ENCODE peak calls at places on chromosomes 2 and 18, in five cellular contexts. M is psoas muscle, G is OCI-LY7, N is H9, H is endothelial cell. Y is an unnamed sample.

GRCh38 chr18:36333418-36333817 is 35.9 kb downstream of the FHOD3 start:
- DNase-seq in M (no peak), G (no peak), N (no peak), H (no peak), Y (no peak)

GRCh38 chr2:239544846-239545465 is 144.1 kb upstream of the HDAC4 start:
- DNase-seq in M (no peak), G (peak; percentile 1), N (no peak), H (no peak), Y (no peak)

GRCh38 chr2:234158189-234158588 is 107.7 kb downstream of the SPP2 start:
- DNase-seq in M (no peak), G (no peak), N (no peak), H (no peak), Y (no peak)

GRCh38 chr18:2324459-2324858 is 246.8 kb downstream of the METTL4 start:
- DNase-seq in M (no peak), G (no peak), N (no peak), H (no peak), Y (no peak)

GRCh38 chr18:9474103-9474982 is 970 bp upstream of the RALBP1 start:
- DNase-seq in M (no peak), G (no peak), N (peak; percentile 29), H (no peak), Y (no peak)

GRCh38 chr2:23654756-23655155 is 269.8 kb downstream of the KLHL29 start:
- DNase-seq in M (no peak), G (no peak), N (no peak), H (no peak), Y (no peak)

GRCh38 chr2:126843046-126843445 is 55.6 kb upstream of the TEX51 start:
- DNase-seq in M (no peak), G (no peak), N (no peak), H (no peak), Y (no peak)

GRCh38 chr2:44371445-44371844 is 9.7 kb downstream of the CAMKMT start:
- DNase-seq in M (no peak), G (no peak), N (no peak), H (no peak), Y (no peak)

GRCh38 chr18:2970762-2971659 is 41.9 kb downstream of the LPIN2 start:
- DNase-seq in M (no peak), G (no peak), N (no peak), H (no peak), Y (no peak)

GRCh38 chr2:174866421-174866820 is 102.1 kb upstream of the CHRNA1 start:
- DNase-seq in M (no peak), G (no peak), N (no peak), H (no peak), Y (no peak)

GRCh38 chr18:33817096-33817495 is 239.1 kb downstream of the ASXL3 start:
- DNase-seq in M (no peak), G (no peak), N (no peak), H (no peak), Y (no peak)

GRCh38 chr2:195658541-195658890 is 1.5 kb downstream of the SLC39A10 start:
- DNase-seq in M (no peak), G (no peak), N (no peak), H (no peak), Y (no peak)

GRCh38 chr2:228777855-228778355 is 493.2 kb downstream of the PID1 start:
- DNase-seq in M (no peak), G (no peak), N (no peak), H (no peak), Y (no peak)

GRCh38 chr18:7772496-7772861 is 205.4 kb downstream of the PTPRM start:
- DNase-seq in M (no peak), G (no peak), N (no peak), H (no peak), Y (no peak)

GRCh38 chr2:7703048-7703447 is 785.8 kb downstream of the RNF144A start:
- DNase-seq in M (no peak), G (peak; percentile 47), N (peak; percentile 61), H (no peak), Y (no peak)

GRCh38 chr2:41836944-41837343 is 210.9 kb upstream of the PKDCC start:
- DNase-seq in M (no peak), G (peak; percentile 28), N (peak; percentile 54), H (peak; percentile 62), Y (no peak)

GRCh38 chr2:232420073-232420454 is 13.4 kb downstream of the ALPG start:
- DNase-seq in M (no peak), G (no peak), N (no peak), H (no peak), Y (no peak)

GRCh38 chr18:27042177-27042576 is 142.9 kb downstream of the CHST9 start:
- DNase-seq in M (no peak), G (no peak), N (no peak), H (no peak), Y (no peak)

GRCh38 chr2:6750389-6751158 is 115.1 kb downstream of the CMPK2 start:
- DNase-seq in M (no peak), G (no peak), N (no peak), H (no peak), Y (no peak)

GRCh38 chr2:196967126-196967525 is 40.6 kb upstream of the PGAP1 start:
- DNase-seq in M (no peak), G (no peak), N (no peak), H (no peak), Y (no peak)

GRCh38 chr2:26184555-26185303 is 11.8 kb downstream of the GAREM2 start:
- DNase-seq in M (peak; percentile 94), G (peak; percentile 30), N (peak; percentile 74), H (peak; percentile 91), Y (peak; percentile 93)

GRCh38 chr2:26185304-26185928 is 12.5 kb downstream of the GAREM2 start:
- DNase-seq in M (no peak), G (no peak), N (no peak), H (no peak), Y (no peak)

GRCh38 chr2:26184086-26184485 is 11.2 kb downstream of the GAREM2 start:
- DNase-seq in M (no peak), G (no peak), N (no peak), H (no peak), Y (no peak)

GRCh38 chr2:26182441-26182840 is 9.6 kb downstream of the GAREM2 start:
- DNase-seq in M (no peak), G (no peak), N (no peak), H (no peak), Y (no peak)

DNA sequence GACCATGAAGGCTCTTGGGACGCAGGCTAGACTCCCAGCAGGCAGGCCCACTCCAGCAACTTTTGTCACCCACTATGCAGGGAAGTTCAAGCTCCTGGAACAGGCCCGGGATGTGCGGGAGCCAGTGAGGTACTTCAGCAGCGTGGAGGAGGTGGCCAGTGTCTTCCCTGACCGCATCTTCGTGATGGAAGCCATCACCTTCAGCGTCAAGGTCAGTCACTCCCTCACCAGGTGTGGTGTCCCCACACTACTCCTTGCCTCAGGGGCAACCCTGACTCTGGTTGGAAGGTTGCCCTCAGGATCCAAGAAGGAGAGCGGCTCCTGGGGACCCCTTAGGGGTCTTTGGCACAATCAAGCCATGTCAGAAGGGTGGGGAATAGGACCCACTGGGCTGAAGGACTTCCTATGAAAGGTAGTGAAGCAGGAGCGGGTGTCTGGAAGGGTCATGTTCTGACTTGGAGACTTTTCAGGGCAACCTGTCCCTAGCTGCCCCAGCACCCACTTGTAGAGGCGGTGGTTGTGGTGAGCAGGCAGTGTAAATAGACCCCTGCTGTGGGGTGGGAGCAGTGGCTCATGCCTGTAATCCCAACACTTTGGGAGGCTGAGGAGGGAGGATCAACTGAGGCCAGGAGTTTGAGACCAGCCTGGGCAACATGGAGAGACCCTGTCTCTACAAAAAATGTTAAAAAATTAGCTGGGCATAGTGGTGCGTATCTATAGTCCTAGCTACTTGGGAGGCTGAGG is 10.2 kb downstream of the GAREM2 start:
- DNase-seq in M (no peak), G (no peak), N (no peak), H (no peak), Y (no peak)
- TF ChIP-seq CTCF in M (no peak), G (no peak), N (no peak), H (no peak), Y (no peak)

GRCh38 chr2:204982303-204982702 is 437.0 kb downstream of the PARD3B start:
- DNase-seq in M (no peak), G (no peak), N (peak; percentile 36), H (no peak), Y (no peak)

GRCh38 chr2:204974487-204974886 is 429.2 kb downstream of the PARD3B start:
- DNase-seq in M (no peak), G (no peak), N (no peak), H (no peak), Y (no peak)

GRCh38 chr2:204972606-204973336 is 427.5 kb downstream of the PARD3B start:
- DNase-seq in M (no peak), G (no peak), N (no peak), H (no peak), Y (no peak)

GRCh38 chr2:204973546-204974071 is 428.3 kb downstream of the PARD3B start:
- DNase-seq in M (no peak), G (no peak), N (no peak), H (no peak), Y (no peak)

DNA sequence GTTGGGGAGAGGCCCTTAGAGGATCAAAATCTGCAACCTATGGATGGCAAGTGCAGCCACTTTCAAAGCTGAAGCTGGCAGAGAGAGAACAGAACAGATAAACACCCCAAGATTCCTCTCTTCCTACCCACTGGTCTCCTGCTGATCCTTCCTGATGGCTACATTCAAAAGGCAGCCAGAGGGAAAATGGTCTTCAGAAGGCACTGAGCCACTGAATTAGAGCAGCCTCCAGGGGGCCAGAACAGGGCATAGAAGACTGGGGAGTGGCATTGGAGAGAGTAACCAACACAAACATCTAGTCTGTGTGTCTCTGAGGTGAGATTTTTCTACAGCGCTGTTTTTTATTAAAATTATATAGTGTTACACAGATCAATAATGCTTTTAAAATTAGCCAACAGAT is 432.6 kb downstream of the PARD3B start:
- DNase-seq in M (no peak), G (no peak), N (peak; percentile 71), H (no peak), Y (no peak)
- TF ChIP-seq CTCF in M (no peak), G (no peak), N (peak; percentile 58), H (no peak), Y (no peak)

GRCh38 chr2:151634726-151635467 is 99.4 kb downstream of the NEB start:
- DNase-seq in M (no peak), G (no peak), N (no peak), H (no peak), Y (no peak)

GRCh38 chr2:151637284-151637781 is 96.9 kb downstream of the NEB start:
- DNase-seq in M (no peak), G (peak; percentile 41), N (no peak), H (no peak), Y (peak; percentile 13)

GRCh38 chr2:151638188-151638933 is 95.9 kb downstream of the NEB start:
- DNase-seq in M (no peak), G (peak; percentile 5), N (no peak), H (no peak), Y (peak; percentile 31)

GRCh38 chr2:151630372-151630771 is 103.9 kb downstream of the NEB start:
- DNase-seq in M (no peak), G (no peak), N (no peak), H (no peak), Y (no peak)

GRCh38 chr2:151632993-151633592 is 101.2 kb downstream of the NEB start:
- DNase-seq in M (no peak), G (peak; percentile 27), N (no peak), H (no peak), Y (peak; percentile 22)
- TF ChIP-seq CTCF in M (no peak), G (peak; percentile 84), N (peak; percentile 72), H (peak; percentile 50), Y (no peak)

DNA sequence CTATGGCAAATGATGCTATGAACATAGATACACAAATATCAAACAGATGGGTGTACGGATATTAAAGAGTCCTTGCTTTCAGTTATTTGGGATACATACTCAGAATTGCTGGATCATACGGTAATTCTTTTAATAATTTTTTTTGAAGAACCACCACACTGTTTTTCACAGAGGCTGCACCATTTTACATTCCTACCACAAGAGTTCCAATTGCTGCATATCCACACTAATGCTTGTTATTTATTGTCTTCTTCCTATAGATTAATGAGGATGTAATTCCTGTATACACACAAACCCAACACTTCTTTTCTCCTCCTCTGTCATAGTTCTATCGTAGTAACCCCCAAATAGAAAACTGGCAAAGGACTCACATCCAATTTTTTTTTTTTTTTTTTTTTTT is 21.7 kb downstream of the CD302 start:
- DNase-seq in M (no peak), G (no peak), N (no peak), H (no peak), Y (no peak)
- TF ChIP-seq CTCF in M (no peak), G (no peak), N (peak; percentile 41), H (peak; percentile 28), Y (no peak)